ENCODE peak calls at places on chromosomes 2 and 18, in eight cellular contexts. V is brain microvascular endothelial cell, F is neural progenitor cell, B is lower lobe of right lung, O is A549, M is ovary, P is adrenal gland, Y is cardiac muscle cell. Q is an unnamed sample.

GRCh38 chr18:42929857-42930256 is 185.6 kb downstream of the RIT2 start:
- DNase-seq in F (no peak), V (peak), P (no peak), Y (peak), B (no peak), M (no peak), O (no peak), Q (peak)

GRCh38 chr18:13775058-13775457 is 48.6 kb downstream of the RNMT start:
- DNase-seq in F (no peak), M (no peak), B (no peak), P (no peak), V (no peak), Y (no peak), O (no peak), Q (no peak)

GRCh38 chr2:112835553-112836535 is 735 bp downstream of the IL1B start:
- DNase-seq in Y (peak), M (no peak), O (no peak), B (no peak), V (no peak), F (no peak), P (no peak), Q (peak)

GRCh38 chr2:239005586-239005985 is 157.7 kb downstream of the TWIST2 start:
- DNase-seq in P (no peak), Y (no peak), F (no peak), V (no peak), O (no peak), M (no peak), B (no peak), Q (no peak)

GRCh38 chr18:48868468-48869466 is 82.0 kb downstream of the SMAD7 start:
- DNase-seq in B (peak), Y (no peak), M (no peak), F (no peak), V (no peak), P (no peak), O (peak), Q (no peak)

GRCh38 chr2:43480874-43481273 is 115.0 kb downstream of the THADA start:
- DNase-seq in Y (no peak), V (no peak), M (no peak), F (no peak), O (no peak), P (no peak), B (no peak), Q (no peak)

GRCh38 chr18:50286391-50287027 is 983 bp downstream of the CXXC1 start:
- DNase-seq in Y (peak), P (no peak), B (no peak), V (no peak), F (peak), O (peak), M (peak), Q (peak)

GRCh38 chr2:151695778-151696177 is 38.5 kb downstream of the NEB start:
- DNase-seq in F (no peak), O (no peak), V (no peak), P (no peak), M (no peak), Y (no peak), B (no peak), Q (no peak)

GRCh38 chr2:174169372-174169771 is 79.0 kb downstream of the OLA1 start:
- DNase-seq in F (no peak), B (no peak), O (no peak), V (no peak), P (no peak), M (no peak), Y (no peak), Q (no peak)

GRCh38 chr2:239689985-239690384 is 289.2 kb upstream of the HDAC4 start:
- DNase-seq in M (no peak), P (no peak), V (no peak), O (no peak), Y (no peak), B (peak), F (no peak), Q (no peak)

GRCh38 chr18:13401404-13401803 is 182.8 kb downstream of the LDLRAD4 start:
- DNase-seq in V (no peak), F (no peak), B (no peak), O (no peak), P (no peak), M (no peak), Y (no peak), Q (no peak)

GRCh38 chr18:32308493-32309120 is 118.8 kb downstream of the MEP1B start:
- DNase-seq in B (no peak), P (no peak), M (no peak), Y (peak), V (peak), F (no peak), O (peak), Q (peak)

GRCh38 chr2:241762321-241762932 is 14.2 kb upstream of the GAL3ST2 start:
- DNase-seq in V (no peak), P (no peak), B (no peak), M (no peak), Y (no peak), F (peak), O (no peak), Q (no peak)

GRCh38 chr2:240972636-240973521 is 25.5 kb upstream of the SNED1 start:
- DNase-seq in F (no peak), P (peak), V (no peak), Y (peak), B (peak), M (peak), O (no peak), Q (peak)

GRCh38 chr2:223247136-223247535 is 195.1 kb downstream of the KCNE4 start:
- DNase-seq in V (peak), F (peak), B (no peak), Y (peak), P (no peak), M (no peak), O (peak), Q (peak)

DNA sequence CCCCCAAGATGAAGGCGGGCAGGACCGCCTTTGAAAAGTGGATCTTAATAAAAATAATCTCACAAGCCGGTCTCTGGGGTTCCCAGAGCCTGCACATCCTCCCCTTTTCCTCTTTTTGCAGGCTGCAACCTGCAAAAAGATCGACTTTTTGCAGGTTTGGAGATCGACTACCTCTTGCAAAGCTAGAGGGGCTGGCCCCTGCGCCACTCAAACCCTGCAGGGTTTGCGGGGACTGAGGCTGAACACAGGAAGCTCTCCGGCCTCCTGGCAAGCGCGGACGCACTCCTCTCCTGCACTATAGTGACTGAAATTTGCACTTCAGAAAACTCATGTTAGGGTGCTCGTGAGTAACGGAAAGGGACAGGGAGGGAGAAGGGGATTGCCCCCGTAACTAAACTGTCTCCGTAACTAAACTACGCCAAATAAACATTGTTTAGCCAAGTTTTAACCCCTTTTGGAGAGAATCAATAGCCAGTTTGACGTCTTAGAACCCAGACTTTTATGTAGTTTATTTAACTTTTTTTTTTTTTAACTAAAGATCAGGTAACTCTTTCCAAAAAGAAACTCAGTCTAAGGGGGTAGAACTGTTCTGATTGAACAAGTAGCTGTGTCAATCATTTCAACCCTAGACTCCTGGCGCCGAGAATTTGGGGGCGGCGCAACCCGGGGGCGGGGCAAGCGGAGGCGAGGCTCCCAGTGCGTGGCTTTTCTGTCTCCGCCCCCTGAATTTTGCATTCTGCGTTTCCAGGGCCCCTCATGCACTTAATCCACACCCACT is 2.5 kb downstream of the IGFBP5 start:
- DNase-seq in M (peak), F (peak), P (peak), B (peak), Y (peak), V (peak), O (peak), Q (peak)
- H3K4me3 ChIP-seq in M (peak), F (peak), P (peak), B (peak), Y (peak), V (peak), O (peak), Q (peak)

DNA sequence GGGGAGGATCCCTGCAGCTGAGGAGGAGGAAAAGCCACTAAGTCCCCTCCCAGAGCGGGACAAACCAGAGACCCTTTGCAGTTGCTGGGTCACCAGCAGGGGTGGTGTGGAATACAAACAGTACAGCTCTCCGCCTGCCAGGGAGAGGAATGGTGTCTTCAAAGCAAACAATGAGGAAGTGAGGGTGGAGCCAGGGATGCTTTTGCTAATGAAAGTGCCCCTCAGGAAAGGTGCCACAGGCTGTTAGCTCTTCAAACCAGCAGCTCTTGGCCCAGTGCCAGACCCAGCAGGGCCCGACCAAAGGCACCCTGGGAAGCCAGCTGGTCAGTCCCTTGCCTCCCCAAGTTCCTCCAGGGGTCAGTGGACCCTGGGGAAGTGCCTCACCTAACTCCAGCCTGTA is 102.8 kb downstream of the HIBCH start:
- DNase-seq in Y (peak), F (peak), V (no peak), M (peak), O (peak), P (peak), B (no peak), Q (no peak)
- TF ChIP-seq CTCF in Y (no peak), F (peak), V (peak), M (no peak), O (no peak), P (no peak), B (no peak), Q (no peak)

GRCh38 chr2:203852760-203853159 is 14.8 kb upstream of the CTLA4 start:
- DNase-seq in B (no peak), P (no peak), F (no peak), V (no peak), O (no peak), M (no peak), Y (no peak), Q (no peak)

GRCh38 chr2:203855274-203855673 is 12.3 kb upstream of the CTLA4 start:
- DNase-seq in F (no peak), Y (no peak), M (no peak), B (no peak), V (no peak), O (no peak), P (no peak), Q (no peak)

GRCh38 chr2:203853722-203854121 is 13.8 kb upstream of the CTLA4 start:
- DNase-seq in P (no peak), M (no peak), B (no peak), V (no peak), Y (no peak), O (no peak), F (no peak), Q (no peak)

GRCh38 chr2:203849010-203849409 is 18.6 kb upstream of the CTLA4 start:
- DNase-seq in V (no peak), B (no peak), Y (no peak), F (no peak), M (no peak), P (no peak), O (no peak), Q (no peak)

GRCh38 chr2:203853271-203853670 is 14.3 kb upstream of the CTLA4 start:
- DNase-seq in Y (no peak), P (no peak), O (no peak), V (no peak), F (no peak), M (no peak), B (no peak), Q (no peak)
- H3K4me3 ChIP-seq in Y (no peak), P (no peak), O (no peak), V (no peak), F (no peak), M (no peak), B (no peak), Q (no peak)

GRCh38 chr2:120456867-120457266 is 110.9 kb downstream of the INHBB start:
- DNase-seq in F (no peak), M (no peak), V (no peak), P (no peak), O (peak), Y (no peak), B (no peak), Q (no peak)
- TF ChIP-seq CTCF in F (peak), M (no peak), V (peak), P (no peak), O (peak), Y (no peak), B (no peak), Q (no peak)

GRCh38 chr2:219530048-219530963 is 13.3 kb downstream of the CHPF start:
- DNase-seq in O (peak), Y (peak), F (peak), M (peak), V (peak), P (peak), B (peak), Q (peak)
- H3K4me3 ChIP-seq in O (peak), Y (no peak), F (peak), M (peak), V (no peak), P (no peak), B (no peak), Q (peak)

DNA sequence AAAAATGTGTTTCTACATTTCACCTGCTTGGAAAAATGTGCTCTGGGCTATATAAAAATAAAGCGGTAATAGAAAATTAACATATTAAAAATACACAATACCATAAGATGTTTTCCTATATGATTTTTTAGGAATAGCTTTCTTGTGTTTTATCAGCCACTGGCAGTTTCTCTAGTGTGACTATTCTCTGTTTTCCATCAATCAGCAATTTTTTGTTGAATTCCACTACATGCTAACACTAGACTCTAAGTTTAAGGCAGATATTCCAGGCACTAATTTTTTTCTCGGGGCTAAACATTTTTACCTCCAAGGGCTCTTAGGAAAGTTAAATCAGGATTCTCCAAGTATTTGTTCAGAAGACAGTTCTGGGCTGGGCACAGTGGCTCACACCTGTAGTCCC is 140.5 kb downstream of the SPHKAP start:
- DNase-seq in B (no peak), V (no peak), P (no peak), F (no peak), Y (no peak), O (no peak), M (no peak), Q (no peak)
- TF ChIP-seq CTCF in B (no peak), V (no peak), P (no peak), F (no peak), Y (no peak), O (no peak), M (no peak), Q (no peak)

GRCh38 chr2:96324716-96325037 is 440 bp upstream of the ITPRIPL1 start:
- DNase-seq in M (no peak), O (no peak), P (no peak), Y (no peak), V (no peak), B (no peak), F (no peak), Q (no peak)
- H3K4me3 ChIP-seq in M (no peak), O (no peak), P (no peak), Y (peak), V (peak), B (peak), F (peak), Q (peak)

GRCh38 chr18:29439398-29439797 is 1262.5 kb upstream of the CDH2 start:
- DNase-seq in Y (no peak), B (no peak), V (no peak), M (no peak), P (no peak), F (peak), O (no peak), Q (peak)
- TF ChIP-seq CTCF in Y (peak), B (no peak), V (peak), M (no peak), P (no peak), F (peak), O (no peak), Q (peak)

Q was measured in cardiac fibroblast.